ENCODE peak calls at places on chromosomes 16 and 17, in seven cellular contexts. E, H, M, I, G, A and V are unnamed samples. For H3K4me1, the result is how much of the 10 kb centered on the place peaks cover.

GRCh38 chr17:8713315-8713714 is 31.3 kb downstream of the CCDC42 start:
- DNase-seq in E (no peak), H (no peak), M (no peak), I (no peak), G (no peak), A (no peak), V (no peak)

GRCh38 chr16:630815-631405 is at the start of gene WFIKKN1:
- DNase-seq in E (no peak), H (no peak), M (no peak), I (no peak), G (no peak), A (peak), V (no peak)

GRCh38 chr17:49132699-49133364 is at the start of gene B4GALNT2:
- DNase-seq in E (no peak), H (no peak), M (no peak), I (no peak), G (no peak), A (no peak), V (peak)

GRCh38 chr16:74280448-74280847 is 16.2 kb upstream of the PSMD7 start:
- DNase-seq in E (no peak), H (no peak), M (no peak), I (no peak), G (no peak), A (no peak), V (no peak)

GRCh38 chr17:76811028-76811427 is 57.2 kb upstream of the MGAT5B start:
- DNase-seq in E (no peak), H (no peak), M (no peak), I (no peak), G (no peak), A (no peak), V (no peak)

GRCh38 chr17:35807371-35808144 is 1.7 kb upstream of the TAF15 start:
- DNase-seq in E (no peak), H (peak), M (no peak), I (no peak), G (no peak), A (no peak), V (peak)

GRCh38 chr17:8480011-8480976 is 44.6 kb downstream of the NDEL1 start:
- DNase-seq in E (no peak), H (no peak), M (no peak), I (no peak), G (no peak), A (no peak), V (no peak)

GRCh38 chr17:14207791-14208190 is 28.9 kb downstream of the CDRT15 start:
- DNase-seq in E (no peak), H (no peak), M (no peak), I (no peak), G (no peak), A (no peak), V (no peak)

DNA sequence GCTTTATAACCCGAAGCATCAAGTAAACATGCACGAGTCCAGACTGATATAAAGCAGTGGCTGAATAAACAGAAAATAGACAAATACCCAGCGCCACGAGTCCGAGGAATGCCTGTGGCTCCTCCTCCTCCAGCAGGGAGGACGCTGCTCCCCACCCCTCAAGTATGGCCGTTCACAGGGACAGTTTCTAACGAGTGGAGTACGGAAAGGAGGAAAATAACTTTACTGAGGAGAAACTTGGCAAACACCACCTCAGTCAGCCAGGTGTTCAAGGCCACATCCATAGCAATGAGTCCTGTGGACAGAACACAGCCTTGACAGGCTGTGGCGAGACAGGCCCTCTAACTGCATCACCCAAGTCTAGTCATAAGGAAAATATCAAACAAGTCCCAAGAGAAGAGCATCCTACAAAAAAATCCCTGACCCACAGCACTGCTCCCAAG is 9.2 kb downstream of the ZDHHC7 start:
- DNase-seq in E (no peak), H (no peak), M (no peak), I (no peak), G (no peak), A (no peak), V (no peak)
- H3K4me1 ChIP-seq in E (under half), H (under half), M (half or more), I (half or more), G (under half), A (under half), V (half or more)

DNA sequence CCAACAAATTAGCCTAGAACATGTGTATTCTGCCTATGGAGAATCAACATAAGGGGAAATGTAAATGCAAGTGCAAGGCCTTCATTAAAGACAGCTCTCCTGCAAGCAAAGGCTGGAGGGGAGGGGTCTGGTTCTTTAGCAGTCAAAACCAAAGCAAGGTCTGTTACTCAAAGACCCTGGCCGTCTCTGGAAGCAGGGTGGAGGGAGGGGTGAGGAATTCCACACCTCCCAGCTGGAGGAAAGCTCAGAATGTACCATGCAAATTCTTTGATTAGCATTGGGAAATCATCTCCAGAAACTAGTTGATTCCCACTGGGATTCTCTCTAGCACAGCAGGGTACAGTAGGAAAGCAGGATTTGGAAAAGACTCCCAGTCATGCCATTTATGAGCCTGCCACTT is 77.3 kb upstream of the ASIC2 start:
- DNase-seq in E (no peak), H (no peak), M (no peak), I (no peak), G (no peak), A (no peak), V (no peak)
- H3K4me1 ChIP-seq in E (under half), H (under half), M (under half), I (under half), G (under half), A (under half), V (under half)

GRCh38 chr17:17041018-17041521 is 1.2 kb upstream of the MPRIP start:
- DNase-seq in E (no peak), H (peak), M (peak), I (no peak), G (no peak), A (peak), V (peak)
- H3K4me1 ChIP-seq in E (under half), H (under half), M (under half), I (under half), G (under half), A (under half), V (half or more)

GRCh38 chr17:57421393-57421717 is 165.0 kb downstream of the MSI2 start:
- DNase-seq in E (no peak), H (no peak), M (no peak), I (no peak), G (no peak), A (no peak), V (no peak)
- H3K4me1 ChIP-seq in E (under half), H (half or more), M (under half), I (under half), G (under half), A (under half), V (under half)

GRCh38 chr16:14102925-14103720 is 32.0 kb downstream of the MRTFB start:
- DNase-seq in E (no peak), H (no peak), M (no peak), I (no peak), G (no peak), A (no peak), V (no peak)

GRCh38 chr16:14104066-14104465 is 32.9 kb downstream of the MRTFB start:
- DNase-seq in E (no peak), H (no peak), M (no peak), I (no peak), G (no peak), A (no peak), V (no peak)

GRCh38 chr16:14098081-14098480 is 27.0 kb downstream of the MRTFB start:
- DNase-seq in E (no peak), H (no peak), M (no peak), I (no peak), G (no peak), A (no peak), V (no peak)

GRCh38 chr16:14101415-14101814 is 30.3 kb downstream of the MRTFB start:
- DNase-seq in E (no peak), H (no peak), M (no peak), I (no peak), G (no peak), A (no peak), V (no peak)

DNA sequence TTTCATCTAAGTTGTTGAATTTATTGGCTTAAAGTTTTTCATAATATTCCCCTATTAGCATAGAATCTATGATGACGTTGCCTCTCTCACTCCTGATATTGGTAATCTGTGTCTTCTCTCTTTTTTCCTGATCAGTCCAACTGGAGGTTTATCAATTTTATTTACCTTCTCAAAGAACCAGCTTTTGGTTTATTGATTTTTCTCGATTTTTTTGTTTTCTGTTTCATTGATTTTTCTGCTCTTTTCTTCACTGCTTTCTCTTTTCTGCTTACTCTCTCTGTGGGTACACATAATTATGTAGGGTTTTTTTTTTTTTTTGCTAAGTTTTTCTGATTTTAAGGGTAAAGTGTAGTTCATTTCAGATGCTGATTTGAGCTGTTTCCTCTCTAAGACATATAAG is 29.7 kb downstream of the MRTFB start:
- DNase-seq in E (no peak), H (no peak), M (no peak), I (no peak), G (no peak), A (no peak), V (no peak)
- H3K4me1 ChIP-seq in E (under half), H (under half), M (under half), I (under half), G (under half), A (under half), V (under half)